ENCODE peak calls at places on chromosomes 4 and X, in eight cellular contexts. B, T, D, U, Q, P, L and W are unnamed samples.

GRCh38 chr4:172826866-172827265 is 341.7 kb upstream of the GALNT7 start:
- DNase-seq in B (no peak), T (no peak), D (no peak), U (no peak), Q (peak), P (no peak), L (no peak), W (no peak)

GRCh38 chr4:3796960-3797359 is 30.8 kb downstream of the ADRA2C start:
- DNase-seq in B (no peak), T (no peak), D (peak), U (no peak), Q (no peak), P (no peak), L (no peak), W (no peak)

GRCh38 chr4:26821677-26822503 is 38.8 kb upstream of the STIM2 start:
- DNase-seq in B (peak), T (no peak), D (no peak), U (no peak), Q (no peak), P (no peak), L (no peak), W (peak)

GRCh38 chr4:23438764-23439163 is 451.1 kb downstream of the PPARGC1A start:
- DNase-seq in B (no peak), T (no peak), D (no peak), U (no peak), Q (no peak), P (no peak), L (no peak), W (no peak)

GRCh38 chr4:119656986-119657635 is 28.5 kb upstream of the PDE5A start:
- DNase-seq in B (no peak), T (no peak), D (no peak), U (no peak), Q (peak), P (no peak), L (no peak), W (no peak)

GRCh38 chr4:5280845-5281244 is 229.6 kb downstream of the STK32B start:
- DNase-seq in B (no peak), T (no peak), D (no peak), U (no peak), Q (no peak), P (no peak), L (no peak), W (peak)

GRCh38 chr4:86131456-86131855 is 228.4 kb downstream of the MAPK10 start:
- DNase-seq in B (no peak), T (no peak), D (no peak), U (no peak), Q (no peak), P (no peak), L (no peak), W (no peak)

GRCh38 chr4:7041851-7042696 is 1.1 kb upstream of the TADA2B start:
- DNase-seq in B (peak), T (no peak), D (peak), U (peak), Q (no peak), P (peak), L (peak), W (peak)

GRCh38 chrX:71618787-71619186 is 476 bp upstream of the CXCR3 start:
- DNase-seq in B (no peak), T (no peak), D (no peak), U (no peak), Q (no peak), P (no peak), L (no peak), W (no peak)

GRCh38 chr4:138650917-138651564 is 364.5 kb upstream of the NOCT start:
- DNase-seq in B (no peak), T (no peak), D (no peak), U (no peak), Q (peak), P (no peak), L (peak), W (no peak)

GRCh38 chr4:89486042-89486441 is 178.4 kb upstream of the GPRIN3 start:
- DNase-seq in B (no peak), T (no peak), D (no peak), U (no peak), Q (peak), P (no peak), L (peak), W (no peak)

GRCh38 chrX:21745756-21746155 is 12.2 kb downstream of the SMPX start:
- DNase-seq in B (no peak), T (no peak), D (no peak), U (no peak), Q (peak), P (no peak), L (no peak), W (peak)

GRCh38 chr4:159191989-159192388 is 89.1 kb downstream of the RAPGEF2 start:
- DNase-seq in B (no peak), T (no peak), D (no peak), U (no peak), Q (peak), P (no peak), L (peak), W (no peak)

GRCh38 chrX:50448565-50448964 is 22.1 kb downstream of the DGKK start:
- DNase-seq in B (no peak), T (no peak), D (no peak), U (no peak), Q (no peak), P (no peak), L (no peak), W (no peak)

GRCh38 chr4:138439143-138439581 is 197.0 kb upstream of the SLC7A11 start:
- DNase-seq in B (no peak), T (no peak), D (no peak), U (no peak), Q (no peak), P (no peak), L (no peak), W (no peak)

GRCh38 chrX:23386260-23386659 is 51.6 kb downstream of the PTCHD1 start:
- DNase-seq in B (no peak), T (no peak), D (no peak), U (no peak), Q (no peak), P (no peak), L (no peak), W (no peak)

GRCh38 chr4:118729287-118730286 is 44.4 kb downstream of the METTL14 start:
- DNase-seq in B (no peak), T (no peak), D (no peak), U (no peak), Q (peak), P (no peak), L (no peak), W (no peak)

GRCh38 chr4:1664141-1664540 is 20.0 kb downstream of the FAM53A start:
- DNase-seq in B (no peak), T (no peak), D (no peak), U (no peak), Q (no peak), P (no peak), L (no peak), W (no peak)

GRCh38 chr4:12562016-12562415 is 922.1 kb downstream of the RAB28 start:
- DNase-seq in B (no peak), T (no peak), D (no peak), U (no peak), Q (no peak), P (no peak), L (no peak), W (no peak)

GRCh38 chr4:139167774-139168444 is 9.1 kb downstream of the ELF2 start:
- DNase-seq in B (no peak), T (no peak), D (no peak), U (no peak), Q (peak), P (no peak), L (no peak), W (no peak)

GRCh38 chr4:122666527-122667245 is 45.8 kb upstream of the IL21 start:
- DNase-seq in B (no peak), T (no peak), D (no peak), U (no peak), Q (peak), P (no peak), L (peak), W (no peak)

GRCh38 chr4:38930199-38930598 is 62.6 kb downstream of the FAM114A1 start:
- DNase-seq in B (no peak), T (no peak), D (no peak), U (no peak), Q (no peak), P (no peak), L (no peak), W (peak)

GRCh38 chr4:107654694-107655093 is 65.3 kb downstream of the PAPSS1 start:
- DNase-seq in B (no peak), T (no peak), D (no peak), U (no peak), Q (peak), P (no peak), L (no peak), W (no peak)

GRCh38 chr4:89248879-89249281 is 58.7 kb downstream of the GPRIN3 start:
- DNase-seq in B (no peak), T (no peak), D (no peak), U (no peak), Q (no peak), P (no peak), L (no peak), W (no peak)

GRCh38 chr4:14375816-14376215 is 626.5 kb upstream of the CPEB2 start:
- DNase-seq in B (no peak), T (no peak), D (no peak), U (no peak), Q (peak), P (no peak), L (peak), W (no peak)

GRCh38 chrX:63250253-63250868 is 100.8 kb downstream of the SPIN4 start:
- DNase-seq in B (no peak), T (no peak), D (no peak), U (no peak), Q (peak), P (no peak), L (peak), W (peak)

GRCh38 chr4:57318694-57319093 is 208.5 kb upstream of the IGFBP7 start:
- DNase-seq in B (no peak), T (no peak), D (no peak), U (no peak), Q (no peak), P (no peak), L (no peak), W (no peak)

GRCh38 chrX:125681507-125681906 is 361.8 kb downstream of the TEX13C start:
- DNase-seq in B (no peak), T (no peak), D (no peak), U (no peak), Q (no peak), P (no peak), L (no peak), W (peak)

GRCh38 chr4:184955636-184956035 is 62.7 kb upstream of the HELT start:
- DNase-seq in B (no peak), T (no peak), D (no peak), U (no peak), Q (no peak), P (no peak), L (no peak), W (no peak)

GRCh38 chr4:24013666-24014422 is 124.0 kb upstream of the PPARGC1A start:
- DNase-seq in B (no peak), T (no peak), D (no peak), U (no peak), Q (no peak), P (no peak), L (no peak), W (no peak)

GRCh38 chr4:77175201-77175610 is 18.2 kb downstream of the CCNG2 start:
- DNase-seq in B (no peak), T (no peak), D (no peak), U (no peak), Q (no peak), P (no peak), L (no peak), W (no peak)

GRCh38 chr4:147802346-147802745 is 70.5 kb downstream of the ARHGAP10 start:
- DNase-seq in B (no peak), T (no peak), D (no peak), U (no peak), Q (no peak), P (no peak), L (no peak), W (no peak)

GRCh38 chrX:41478397-41478911 is 31.3 kb downstream of the NYX start:
- DNase-seq in B (no peak), T (no peak), D (no peak), U (peak), Q (peak), P (no peak), L (no peak), W (no peak)